ENCODE peak calls at places on chromosomes 13 and 19, in six cellular contexts. J is stimulated activated CD4-positive, alpha-beta T cell treated with anti-CD3 and anti-CD28 coated beads, Interleukin-15, amount 100 ng/mL, for 1 hour; S is memory B cell; Y is AG09319; P is EL; K is posterior cingulate gyrus. E is an unnamed sample.
A peak's percentile ranks its signal among the peaks of the same experiment; 100 is the strongest.

GRCh38 chr19:39237200-39238184 is 7.3 kb downstream of the IFNL3 start:
- DNase-seq in J (peak; percentile 12), S (no peak), Y (no peak), P (peak; percentile 6), K (no peak), E (no peak)

GRCh38 chr19:37817180-37817911 is 38.0 kb upstream of the ZNF573 start:
- DNase-seq in J (no peak), S (peak; percentile 26), Y (peak; percentile 4), P (peak; percentile 41), K (peak; percentile 57), E (peak; percentile 38)

GRCh38 chr13:93535256-93535655 is 308.6 kb downstream of the GPC6 start:
- DNase-seq in J (no peak), S (no peak), Y (no peak), P (peak; percentile 47), K (no peak), E (no peak)

GRCh38 chr19:13850910-13851753 is 25.8 kb upstream of the NANOS3 start:
- DNase-seq in J (no peak), S (no peak), Y (peak; percentile 83), P (peak; percentile 97), K (no peak), E (peak; percentile 51)

GRCh38 chr13:79295906-79296564 is 110.0 kb downstream of the RBM26 start:
- DNase-seq in J (no peak), S (no peak), Y (no peak), P (no peak), K (no peak), E (peak; percentile 7)

GRCh38 chr13:86900906-86901305 is 770.3 kb upstream of the SLITRK5 start:
- DNase-seq in J (no peak), S (no peak), Y (no peak), P (no peak), K (no peak), E (no peak)

GRCh38 chr13:43720780-43721397 is 65.9 kb downstream of the ENOX1 start:
- DNase-seq in J (no peak), S (no peak), Y (no peak), P (peak; percentile 29), K (no peak), E (no peak)

GRCh38 chr19:28454083-28454482 is 758.9 kb downstream of the UQCRFS1 start:
- DNase-seq in J (no peak), S (no peak), Y (no peak), P (no peak), K (no peak), E (no peak)

GRCh38 chr19:39704181-39705044 is at the start of gene LGALS14:
- DNase-seq in J (no peak), S (no peak), Y (no peak), P (no peak), K (no peak), E (no peak)

GRCh38 chr13:25901460-25902376 is 150.1 kb downstream of the SHISA2 start:
- DNase-seq in J (no peak), S (no peak), Y (no peak), P (peak; percentile 64), K (no peak), E (no peak)

GRCh38 chr19:12783849-12784393 is 7.4 kb upstream of the JUNB start:
- DNase-seq in J (no peak), S (no peak), Y (no peak), P (peak; percentile 47), K (no peak), E (no peak)

GRCh38 chr19:6590458-6591319 is at the start of gene CD70:
- DNase-seq in J (no peak), S (peak; percentile 61), Y (no peak), P (no peak), K (no peak), E (no peak)

GRCh38 chr13:101455863-101456262 is 3.4 kb downstream of the ITGBL1 start:
- DNase-seq in J (no peak), S (no peak), Y (peak; percentile 62), P (peak; percentile 93), K (no peak), E (no peak)

GRCh38 chr13:83905641-83906040 is 23.4 kb upstream of the SLITRK1 start:
- DNase-seq in J (no peak), S (no peak), Y (no peak), P (no peak), K (no peak), E (no peak)

GRCh38 chr13:40345654-40346372 is 320.6 kb downstream of the FOXO1 start:
- DNase-seq in J (no peak), S (no peak), Y (no peak), P (no peak), K (no peak), E (no peak)

GRCh38 chr19:42269518-42270345 is 680 bp downstream of the CIC start:
- DNase-seq in J (no peak), S (no peak), Y (no peak), P (no peak), K (no peak), E (no peak)

GRCh38 chr19:12754465-12755196 is 3.0 kb downstream of the BEST2 start:
- DNase-seq in J (no peak), S (no peak), Y (no peak), P (no peak), K (no peak), E (no peak)